ENCODE peak calls at places on chromosomes 4 and X, in four cellular contexts. L, Q, B and H are unnamed samples.

GRCh38 chr4:129903861-129904260 is 807.9 kb downstream of the C4orf33 start:
- DNase-seq in Q (no peak), L (no peak), B (no peak), H (no peak)

GRCh38 chr4:6180841-6181631 is 19.3 kb downstream of the JAKMIP1 start:
- DNase-seq in L (no peak), B (no peak), Q (no peak), H (no peak)

GRCh38 chr4:2264481-2265041 is 2.7 kb upstream of the MXD4 start:
- DNase-seq in L (no peak), Q (no peak), B (no peak), H (peak; percentile 58)

GRCh38 chrX:85836868-85837267 is 210.5 kb downstream of the CHM start:
- DNase-seq in L (peak; percentile 4), Q (peak; percentile 0), B (peak; percentile 6), H (no peak)

GRCh38 chr4:61202638-61203495 is 2.7 kb downstream of the ADGRL3 start:
- DNase-seq in L (peak; percentile 42), Q (peak; percentile 11), B (no peak), H (no peak)

GRCh38 chr4:94446386-94446785 is 5.4 kb upstream of the PDLIM5 start:
- DNase-seq in B (peak; percentile 90), Q (peak; percentile 94), L (peak; percentile 85), H (no peak)

GRCh38 chrX:8688776-8689175 is 43.2 kb downstream of the ANOS1 start:
- DNase-seq in Q (no peak), L (no peak), B (no peak), H (no peak)

GRCh38 chrX:54452920-54453319 is 12.7 kb downstream of the TSR2 start:
- DNase-seq in B (peak; percentile 13), L (no peak), Q (peak; percentile 20), H (no peak)

GRCh38 chr4:141473026-141473540 is 163.3 kb upstream of the IL15 start:
- DNase-seq in L (no peak), B (no peak), Q (no peak), H (no peak)

GRCh38 chrX:29487214-29487613 is 728.1 kb upstream of the MAGEB2 start:
- DNase-seq in Q (no peak), B (no peak), L (no peak), H (no peak)

GRCh38 chr4:185677915-185678314 is 134.1 kb downstream of the SORBS2 start:
- DNase-seq in L (no peak), Q (no peak), B (no peak), H (no peak)

GRCh38 chr4:170102426-170102825 is 12.7 kb upstream of the AADAT start:
- DNase-seq in Q (no peak), B (no peak), L (no peak), H (no peak)

GRCh38 chr4:15938182-15938581 is 358 bp downstream of the FGFBP1 start:
- DNase-seq in L (peak; percentile 85), Q (no peak), B (no peak), H (no peak)

GRCh38 chr4:24753519-24753918 is 41.9 kb upstream of the SOD3 start:
- DNase-seq in Q (no peak), L (peak; percentile 100), B (peak; percentile 91), H (no peak)

GRCh38 chr4:125010776-125011503 is 298.4 kb upstream of the ANKRD50 start:
- DNase-seq in L (peak; percentile 68), Q (peak; percentile 10), B (no peak), H (no peak)

GRCh38 chrX:110795645-110796510 is at the start of gene CHRDL1:
- DNase-seq in L (no peak), Q (no peak), B (no peak), H (peak; percentile 60)

GRCh38 chr4:82431026-82431745 is 796 bp downstream of the ENOPH1 start:
- DNase-seq in L (peak; percentile 58), B (no peak), Q (peak; percentile 29), H (peak; percentile 81)

GRCh38 chrX:20498851-20499635 is 232.3 kb upstream of the RPS6KA3 start:
- DNase-seq in L (no peak), B (no peak), Q (peak; percentile 12), H (no peak)

GRCh38 chrX:41333744-41333993 is 293 bp upstream of the DDX3X start:
- DNase-seq in L (no peak), B (no peak), Q (peak; percentile 91), H (no peak)

GRCh38 chr4:69095301-69095731 is 958 bp upstream of the UGT2B7 start:
- DNase-seq in Q (peak; percentile 69), L (peak; percentile 67), B (peak; percentile 60), H (no peak)

GRCh38 chr4:124890522-124890921 is 178.0 kb upstream of the ANKRD50 start:
- DNase-seq in Q (peak; percentile 43), B (no peak), L (no peak), H (no peak)

GRCh38 chr4:47031011-47031678 is at the start of gene GABRB1:
- DNase-seq in B (no peak), L (peak; percentile 31), Q (peak; percentile 61), H (peak; percentile 90)

GRCh38 chrX:72396117-72396516 is 90.4 kb upstream of the CITED1 start:
- DNase-seq in Q (no peak), B (no peak), L (no peak), H (no peak)

GRCh38 chrX:39969099-39969825 is 128.5 kb downstream of the BCOR start:
- DNase-seq in Q (no peak), B (no peak), L (no peak), H (no peak)

GRCh38 chr4:109411964-109412363 is 21.7 kb upstream of the SEC24B start:
- DNase-seq in Q (peak; percentile 21), L (no peak), B (no peak), H (no peak)

GRCh38 chr4:151475338-151475737 is 66.4 kb downstream of the FHIP1A start:
- DNase-seq in Q (no peak), B (no peak), L (no peak), H (no peak)

GRCh38 chr4:55398461-55398860 is 2.7 kb downstream of the TMEM165 start:
- DNase-seq in B (peak; percentile 36), Q (peak; percentile 49), L (peak; percentile 83), H (no peak)

GRCh38 chrX:22128961-22129360 is 96.8 kb downstream of the PHEX start:
- DNase-seq in B (no peak), L (peak; percentile 45), Q (no peak), H (no peak)

GRCh38 chr4:174635732-174636131 is 113.4 kb upstream of the HPGD start:
- DNase-seq in B (no peak), L (no peak), Q (no peak), H (no peak)

GRCh38 chrX:119672252-119672825 is 20.6 kb downstream of the SEPTIN6 start:
- DNase-seq in L (no peak), Q (peak; percentile 45), B (no peak), H (no peak)

GRCh38 chrX:136999021-136999420 is 34.8 kb downstream of the GPR101 start:
- DNase-seq in B (no peak), Q (no peak), L (peak; percentile 0), H (no peak)

GRCh38 chr4:74623041-74623440 is 171.3 kb downstream of the BTC start:
- DNase-seq in Q (peak; percentile 84), L (peak; percentile 52), B (peak; percentile 27), H (no peak)

GRCh38 chr4:103998752-103999151 is 279.0 kb upstream of the TACR3 start:
- DNase-seq in B (no peak), Q (no peak), L (no peak), H (no peak)

GRCh38 chrX:52933976-52934703 is 24.2 kb downstream of the FAM156A start:
- DNase-seq in L (no peak), B (no peak), Q (no peak), H (no peak)

GRCh38 chrX:40474205-40474626 is 106.6 kb upstream of the ATP6AP2 start:
- DNase-seq in B (no peak), Q (peak; percentile 7), L (peak; percentile 15), H (peak; percentile 37)

GRCh38 chrX:67720344-67720743 is 176.5 kb downstream of the AR start:
- DNase-seq in L (no peak), Q (peak; percentile 25), B (no peak), H (no peak)

GRCh38 chr4:98794565-98795205 is 134.2 kb downstream of the EIF4E start:
- DNase-seq in B (peak; percentile 40), Q (peak; percentile 58), L (peak; percentile 97), H (no peak)

GRCh38 chr4:160836431-160836830 is 1327.4 kb downstream of the FSTL5 start:
- DNase-seq in B (no peak), Q (no peak), L (no peak), H (no peak)

GRCh38 chr4:160831165-160831922 is 1332.5 kb downstream of the FSTL5 start:
- DNase-seq in L (no peak), Q (no peak), B (no peak), H (no peak)

DNA sequence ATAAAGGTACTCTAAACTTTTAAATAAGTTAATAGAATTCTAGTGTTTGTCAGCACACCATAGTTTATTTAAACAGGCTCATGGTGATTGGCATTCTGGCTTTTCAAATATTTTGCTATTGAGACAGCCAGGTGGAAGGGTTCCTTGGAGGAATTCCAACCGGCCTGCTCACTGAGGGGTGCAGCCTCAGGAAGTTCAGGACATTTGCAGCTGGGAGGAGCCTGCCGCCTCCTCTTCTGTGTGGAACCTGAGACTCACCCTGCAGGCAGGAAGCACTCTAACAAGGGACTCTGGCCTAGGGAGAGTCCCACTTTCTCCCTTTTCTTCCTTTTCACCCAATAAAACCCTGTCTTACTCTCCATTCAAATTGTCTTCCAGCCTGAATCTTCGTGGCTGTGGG is 1328.0 kb downstream of the FSTL5 start:
- DNase-seq in Q (no peak), L (peak; percentile 25), B (no peak), H (no peak)
- TF ChIP-seq CTCF in Q (no peak), L (no peak), B (no peak), H (no peak)

DNA sequence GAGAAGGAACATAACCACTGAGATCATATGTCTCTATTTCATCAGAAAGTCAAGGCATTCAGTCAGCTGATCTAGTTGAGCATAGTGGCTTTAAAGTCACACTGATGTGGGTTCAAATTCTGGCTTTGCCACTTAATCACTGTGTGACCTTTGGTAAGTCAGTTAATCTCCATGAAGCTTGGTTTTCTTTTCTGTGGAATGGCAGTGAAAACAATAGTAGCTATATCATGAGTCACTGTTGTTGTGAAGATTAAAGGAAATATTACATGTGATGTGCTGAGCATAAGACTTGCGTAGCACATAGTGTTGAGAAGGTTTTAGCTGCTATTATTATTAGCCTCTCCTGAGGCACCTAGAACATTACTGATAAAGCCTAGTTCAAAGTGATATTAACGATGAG is 242.2 kb downstream of the FMR1NB start:
- DNase-seq in B (no peak), Q (no peak), L (no peak), H (no peak)
- TF ChIP-seq CTCF in B (no peak), Q (no peak), L (no peak), H (no peak)

GRCh38 chr4:64781737-64782326 is 372.6 kb upstream of the TECRL start:
- DNase-seq in B (peak; percentile 29), L (peak; percentile 34), Q (peak; percentile 55), H (no peak)
- TF ChIP-seq CTCF in B (peak; percentile 84), L (peak; percentile 68), Q (peak; percentile 69), H (peak; percentile 65)

GRCh38 chrX:640641-641040 is 10.1 kb downstream of the SHOX start:
- DNase-seq in Q (no peak), L (no peak), B (no peak), H (no peak)
- TF ChIP-seq CTCF in Q (no peak), L (no peak), B (no peak), H (no peak)